ENCODE peak calls at places on chromosome 14, in ten cellular contexts. One of them, this sample, is unnamed.

GRCh38 chr14:50366115-50366514 is 30.6 kb downstream of the CDKL1 start:
- DNase-seq in tibial nerve: no peak
- DNase-seq in COLO829: no peak
- DNase-seq in mucosa of descending colon: peak
- DNase-seq in activated effector memory CD4-positive, alpha-beta T cell treated with Interleukin-2 at 50 U/mL for 16 hours: no peak
- DNase-seq in left ventricle myocardium inferior: no peak
- DNase-seq in GM04504: no peak
- DNase-seq in aorta: no peak
- DNase-seq in HepG2: no peak
- DNase-seq in stimulated activated CD4-positive, alpha-beta T cell treated with anti-CD3 and anti-CD28 coated beads, TNF-alpha, amount 100 ng/mL, for 24 hours: no peak
- DNase-seq in this sample: no peak

GRCh38 chr14:43697003-43697402 is 810.1 kb downstream of the FSCB start:
- DNase-seq in tibial nerve: no peak
- DNase-seq in COLO829: no peak
- DNase-seq in mucosa of descending colon: no peak
- DNase-seq in activated effector memory CD4-positive, alpha-beta T cell treated with Interleukin-2 at 50 U/mL for 16 hours: no peak
- DNase-seq in left ventricle myocardium inferior: no peak
- DNase-seq in GM04504: no peak
- DNase-seq in aorta: no peak
- DNase-seq in HepG2: no peak
- DNase-seq in stimulated activated CD4-positive, alpha-beta T cell treated with anti-CD3 and anti-CD28 coated beads, TNF-alpha, amount 100 ng/mL, for 24 hours: no peak
- DNase-seq in this sample: no peak

GRCh38 chr14:33332497-33332896 is 393.8 kb downstream of the NPAS3 start:
- DNase-seq in tibial nerve: no peak
- DNase-seq in COLO829: no peak
- DNase-seq in mucosa of descending colon: no peak
- DNase-seq in activated effector memory CD4-positive, alpha-beta T cell treated with Interleukin-2 at 50 U/mL for 16 hours: no peak
- DNase-seq in left ventricle myocardium inferior: no peak
- DNase-seq in GM04504: no peak
- DNase-seq in aorta: no peak
- DNase-seq in HepG2: no peak
- DNase-seq in stimulated activated CD4-positive, alpha-beta T cell treated with anti-CD3 and anti-CD28 coated beads, TNF-alpha, amount 100 ng/mL, for 24 hours: no peak
- DNase-seq in this sample: no peak

GRCh38 chr14:75513911-75514672 is 8.2 kb upstream of the BATF start:
- DNase-seq in tibial nerve: no peak
- DNase-seq in COLO829: no peak
- DNase-seq in mucosa of descending colon: no peak
- DNase-seq in activated effector memory CD4-positive, alpha-beta T cell treated with Interleukin-2 at 50 U/mL for 16 hours: peak
- DNase-seq in left ventricle myocardium inferior: no peak
- DNase-seq in GM04504: no peak
- DNase-seq in aorta: no peak
- DNase-seq in HepG2: no peak
- DNase-seq in stimulated activated CD4-positive, alpha-beta T cell treated with anti-CD3 and anti-CD28 coated beads, TNF-alpha, amount 100 ng/mL, for 24 hours: no peak
- DNase-seq in this sample: no peak

GRCh38 chr14:68767248-68767645 is 25.6 kb downstream of the ZFP36L1 start:
- DNase-seq in tibial nerve: no peak
- DNase-seq in COLO829: no peak
- DNase-seq in mucosa of descending colon: no peak
- DNase-seq in activated effector memory CD4-positive, alpha-beta T cell treated with Interleukin-2 at 50 U/mL for 16 hours: no peak
- DNase-seq in left ventricle myocardium inferior: no peak
- DNase-seq in GM04504: no peak
- DNase-seq in aorta: no peak
- DNase-seq in HepG2: no peak
- DNase-seq in stimulated activated CD4-positive, alpha-beta T cell treated with anti-CD3 and anti-CD28 coated beads, TNF-alpha, amount 100 ng/mL, for 24 hours: no peak
- DNase-seq in this sample: no peak

GRCh38 chr14:22276913-22277816 is 311.9 kb downstream of the DAD1 start:
- DNase-seq in tibial nerve: no peak
- DNase-seq in COLO829: peak
- DNase-seq in mucosa of descending colon: no peak
- DNase-seq in activated effector memory CD4-positive, alpha-beta T cell treated with Interleukin-2 at 50 U/mL for 16 hours: no peak
- DNase-seq in left ventricle myocardium inferior: no peak
- DNase-seq in GM04504: no peak
- DNase-seq in aorta: no peak
- DNase-seq in HepG2: peak
- DNase-seq in stimulated activated CD4-positive, alpha-beta T cell treated with anti-CD3 and anti-CD28 coated beads, TNF-alpha, amount 100 ng/mL, for 24 hours: no peak
- DNase-seq in this sample: peak

GRCh38 chr14:92348154-92348553 is 25.2 kb downstream of the SLC24A4 start:
- DNase-seq in tibial nerve: no peak
- DNase-seq in COLO829: no peak
- DNase-seq in mucosa of descending colon: no peak
- DNase-seq in activated effector memory CD4-positive, alpha-beta T cell treated with Interleukin-2 at 50 U/mL for 16 hours: no peak
- DNase-seq in left ventricle myocardium inferior: no peak
- DNase-seq in GM04504: no peak
- DNase-seq in aorta: no peak
- DNase-seq in HepG2: peak
- DNase-seq in stimulated activated CD4-positive, alpha-beta T cell treated with anti-CD3 and anti-CD28 coated beads, TNF-alpha, amount 100 ng/mL, for 24 hours: no peak
- DNase-seq in this sample: no peak

GRCh38 chr14:61797304-61797703 is 35.1 kb downstream of the SNAPC1 start:
- DNase-seq in tibial nerve: no peak
- DNase-seq in COLO829: no peak
- DNase-seq in mucosa of descending colon: no peak
- DNase-seq in activated effector memory CD4-positive, alpha-beta T cell treated with Interleukin-2 at 50 U/mL for 16 hours: no peak
- DNase-seq in left ventricle myocardium inferior: no peak
- DNase-seq in GM04504: no peak
- DNase-seq in aorta: no peak
- DNase-seq in HepG2: no peak
- DNase-seq in stimulated activated CD4-positive, alpha-beta T cell treated with anti-CD3 and anti-CD28 coated beads, TNF-alpha, amount 100 ng/mL, for 24 hours: no peak
- DNase-seq in this sample: no peak

GRCh38 chr14:32900602-32901001 is 38.1 kb upstream of the NPAS3 start:
- DNase-seq in tibial nerve: no peak
- DNase-seq in COLO829: no peak
- DNase-seq in mucosa of descending colon: no peak
- DNase-seq in activated effector memory CD4-positive, alpha-beta T cell treated with Interleukin-2 at 50 U/mL for 16 hours: no peak
- DNase-seq in left ventricle myocardium inferior: no peak
- DNase-seq in GM04504: no peak
- DNase-seq in aorta: no peak
- DNase-seq in HepG2: no peak
- DNase-seq in stimulated activated CD4-positive, alpha-beta T cell treated with anti-CD3 and anti-CD28 coated beads, TNF-alpha, amount 100 ng/mL, for 24 hours: no peak
- DNase-seq in this sample: no peak

GRCh38 chr14:67527756-67528155 is 5.3 kb upstream of the PLEKHH1 start:
- DNase-seq in tibial nerve: no peak
- DNase-seq in COLO829: no peak
- DNase-seq in mucosa of descending colon: no peak
- DNase-seq in activated effector memory CD4-positive, alpha-beta T cell treated with Interleukin-2 at 50 U/mL for 16 hours: no peak
- DNase-seq in left ventricle myocardium inferior: no peak
- DNase-seq in GM04504: no peak
- DNase-seq in aorta: no peak
- DNase-seq in HepG2: no peak
- DNase-seq in stimulated activated CD4-positive, alpha-beta T cell treated with anti-CD3 and anti-CD28 coated beads, TNF-alpha, amount 100 ng/mL, for 24 hours: no peak
- DNase-seq in this sample: no peak

GRCh38 chr14:68786491-68787234 is 6.2 kb downstream of the ZFP36L1 start:
- DNase-seq in tibial nerve: no peak
- DNase-seq in COLO829: no peak
- DNase-seq in mucosa of descending colon: no peak
- DNase-seq in activated effector memory CD4-positive, alpha-beta T cell treated with Interleukin-2 at 50 U/mL for 16 hours: no peak
- DNase-seq in left ventricle myocardium inferior: no peak
- DNase-seq in GM04504: no peak
- DNase-seq in aorta: no peak
- DNase-seq in HepG2: no peak
- DNase-seq in stimulated activated CD4-positive, alpha-beta T cell treated with anti-CD3 and anti-CD28 coated beads, TNF-alpha, amount 100 ng/mL, for 24 hours: no peak
- DNase-seq in this sample: peak

GRCh38 chr14:74425525-74426201 is 347 bp downstream of the SYNDIG1L start:
- DNase-seq in tibial nerve: no peak
- DNase-seq in COLO829: peak
- DNase-seq in mucosa of descending colon: no peak
- DNase-seq in activated effector memory CD4-positive, alpha-beta T cell treated with Interleukin-2 at 50 U/mL for 16 hours: peak
- DNase-seq in left ventricle myocardium inferior: peak
- DNase-seq in GM04504: no peak
- DNase-seq in aorta: no peak
- DNase-seq in HepG2: no peak
- DNase-seq in stimulated activated CD4-positive, alpha-beta T cell treated with anti-CD3 and anti-CD28 coated beads, TNF-alpha, amount 100 ng/mL, for 24 hours: no peak
- DNase-seq in this sample: no peak

GRCh38 chr14:50944647-50945413 is 547 bp upstream of the PYGL start:
- DNase-seq in tibial nerve: peak
- DNase-seq in COLO829: peak
- DNase-seq in mucosa of descending colon: peak
- DNase-seq in activated effector memory CD4-positive, alpha-beta T cell treated with Interleukin-2 at 50 U/mL for 16 hours: no peak
- DNase-seq in left ventricle myocardium inferior: peak
- DNase-seq in GM04504: no peak
- DNase-seq in aorta: no peak
- DNase-seq in HepG2: peak
- DNase-seq in stimulated activated CD4-positive, alpha-beta T cell treated with anti-CD3 and anti-CD28 coated beads, TNF-alpha, amount 100 ng/mL, for 24 hours: no peak
- DNase-seq in this sample: no peak

GRCh38 chr14:36952702-36953101 is 219.7 kb downstream of the SLC25A21 start:
- DNase-seq in tibial nerve: no peak
- DNase-seq in COLO829: no peak
- DNase-seq in mucosa of descending colon: no peak
- DNase-seq in activated effector memory CD4-positive, alpha-beta T cell treated with Interleukin-2 at 50 U/mL for 16 hours: no peak
- DNase-seq in left ventricle myocardium inferior: no peak
- DNase-seq in GM04504: peak
- DNase-seq in aorta: no peak
- DNase-seq in HepG2: no peak
- DNase-seq in stimulated activated CD4-positive, alpha-beta T cell treated with anti-CD3 and anti-CD28 coated beads, TNF-alpha, amount 100 ng/mL, for 24 hours: no peak
- DNase-seq in this sample: peak

GRCh38 chr14:54747616-54748015 is 155.0 kb downstream of the GCH1 start:
- DNase-seq in tibial nerve: no peak
- DNase-seq in COLO829: no peak
- DNase-seq in mucosa of descending colon: no peak
- DNase-seq in activated effector memory CD4-positive, alpha-beta T cell treated with Interleukin-2 at 50 U/mL for 16 hours: no peak
- DNase-seq in left ventricle myocardium inferior: no peak
- DNase-seq in GM04504: no peak
- DNase-seq in aorta: no peak
- DNase-seq in HepG2: no peak
- DNase-seq in stimulated activated CD4-positive, alpha-beta T cell treated with anti-CD3 and anti-CD28 coated beads, TNF-alpha, amount 100 ng/mL, for 24 hours: no peak
- DNase-seq in this sample: no peak

GRCh38 chr14:99041141-99041819 is 230.7 kb downstream of the BCL11B start:
- DNase-seq in tibial nerve: no peak
- DNase-seq in COLO829: no peak
- DNase-seq in mucosa of descending colon: no peak
- DNase-seq in activated effector memory CD4-positive, alpha-beta T cell treated with Interleukin-2 at 50 U/mL for 16 hours: no peak
- DNase-seq in left ventricle myocardium inferior: no peak
- DNase-seq in GM04504: no peak
- DNase-seq in aorta: no peak
- DNase-seq in HepG2: no peak
- DNase-seq in stimulated activated CD4-positive, alpha-beta T cell treated with anti-CD3 and anti-CD28 coated beads, TNF-alpha, amount 100 ng/mL, for 24 hours: no peak
- DNase-seq in this sample: peak

GRCh38 chr14:103483600-103483999 is 39.0 kb downstream of the CKB start:
- DNase-seq in tibial nerve: no peak
- DNase-seq in COLO829: no peak
- DNase-seq in mucosa of descending colon: no peak
- DNase-seq in activated effector memory CD4-positive, alpha-beta T cell treated with Interleukin-2 at 50 U/mL for 16 hours: no peak
- DNase-seq in left ventricle myocardium inferior: no peak
- DNase-seq in GM04504: peak
- DNase-seq in aorta: no peak
- DNase-seq in HepG2: no peak
- DNase-seq in stimulated activated CD4-positive, alpha-beta T cell treated with anti-CD3 and anti-CD28 coated beads, TNF-alpha, amount 100 ng/mL, for 24 hours: no peak
- DNase-seq in this sample: peak

GRCh38 chr14:95432152-95433093 is 84.0 kb downstream of the SYNE3 start:
- DNase-seq in tibial nerve: peak
- DNase-seq in COLO829: peak
- DNase-seq in mucosa of descending colon: no peak
- DNase-seq in activated effector memory CD4-positive, alpha-beta T cell treated with Interleukin-2 at 50 U/mL for 16 hours: no peak
- DNase-seq in left ventricle myocardium inferior: peak
- DNase-seq in GM04504: no peak
- DNase-seq in aorta: peak
- DNase-seq in HepG2: peak
- DNase-seq in stimulated activated CD4-positive, alpha-beta T cell treated with anti-CD3 and anti-CD28 coated beads, TNF-alpha, amount 100 ng/mL, for 24 hours: no peak
- DNase-seq in this sample: no peak